ENCODE peak calls at places on chromosomes 2 and 18, in four cellular contexts. One of them, this sample, is unnamed.

GRCh38 chr18:77059294-77059916 is 73.2 kb downstream of the MBP start:
- DNase-seq in Peyer's patch: no peak
- DNase-seq in HCT116: peak; percentile 67
- DNase-seq in tibial nerve: peak; percentile 67
- DNase-seq in this sample: no peak

GRCh38 chr2:228649876-228650275 is 468.4 kb upstream of the SPHKAP start:
- DNase-seq in HCT116: no peak
- DNase-seq in Peyer's patch: no peak
- DNase-seq in tibial nerve: no peak
- DNase-seq in this sample: no peak

GRCh38 chr2:174670446-174670845 is 72.8 kb upstream of the WIPF1 start:
- DNase-seq in HCT116: no peak
- DNase-seq in tibial nerve: no peak
- DNase-seq in Peyer's patch: no peak
- DNase-seq in this sample: no peak

GRCh38 chr2:227415538-227416424 is 28.0 kb upstream of the SCYGR1 start:
- DNase-seq in tibial nerve: peak; percentile 17
- DNase-seq in HCT116: no peak
- DNase-seq in Peyer's patch: no peak
- DNase-seq in this sample: no peak

GRCh38 chr18:79328917-79329316 is 66.8 kb upstream of the NFATC1 start:
- DNase-seq in HCT116: no peak
- DNase-seq in Peyer's patch: no peak
- DNase-seq in tibial nerve: no peak
- DNase-seq in this sample: no peak

GRCh38 chr2:55430536-55430935 is 10.9 kb upstream of the CCDC88A start:
- DNase-seq in HCT116: no peak
- DNase-seq in tibial nerve: no peak
- DNase-seq in Peyer's patch: no peak
- DNase-seq in this sample: no peak

GRCh38 chr2:160401895-160402294 is 91.7 kb downstream of the RBMS1 start:
- DNase-seq in tibial nerve: no peak
- DNase-seq in HCT116: no peak
- DNase-seq in Peyer's patch: no peak
- DNase-seq in this sample: no peak

GRCh38 chr2:129189617-129190016 is 789.8 kb upstream of the RAB6C start:
- DNase-seq in tibial nerve: no peak
- DNase-seq in Peyer's patch: no peak
- DNase-seq in HCT116: no peak
- DNase-seq in this sample: no peak

GRCh38 chr18:31563778-31564177 is 27.9 kb upstream of the TTR start:
- DNase-seq in Peyer's patch: no peak
- DNase-seq in HCT116: no peak
- DNase-seq in tibial nerve: no peak
- DNase-seq in this sample: no peak

GRCh38 chr18:41395695-41396094 is 559.3 kb upstream of the PIK3C3 start:
- DNase-seq in HCT116: no peak
- DNase-seq in tibial nerve: no peak
- DNase-seq in Peyer's patch: no peak
- DNase-seq in this sample: no peak

GRCh38 chr2:85318222-85319182 is 9.3 kb downstream of the TGOLN2 start:
- DNase-seq in tibial nerve: no peak
- DNase-seq in Peyer's patch: no peak
- DNase-seq in HCT116: no peak
- DNase-seq in this sample: no peak

GRCh38 chr2:161136696-161137324 is 23.4 kb upstream of the TANK start:
- DNase-seq in tibial nerve: peak; percentile 46
- DNase-seq in Peyer's patch: no peak
- DNase-seq in HCT116: peak; percentile 44
- DNase-seq in this sample: no peak

GRCh38 chr2:198096965-198097364 is 292.6 kb downstream of the PLCL1 start:
- DNase-seq in Peyer's patch: no peak
- DNase-seq in HCT116: no peak
- DNase-seq in tibial nerve: no peak
- DNase-seq in this sample: no peak

GRCh38 chr2:240999873-241000541 is 1.6 kb downstream of the SNED1 start:
- DNase-seq in tibial nerve: peak; percentile 4
- DNase-seq in HCT116: no peak
- DNase-seq in Peyer's patch: peak; percentile 45
- DNase-seq in this sample: no peak

GRCh38 chr2:158529379-158530110 is 72.8 kb downstream of the PKP4 start:
- DNase-seq in tibial nerve: no peak
- DNase-seq in Peyer's patch: no peak
- DNase-seq in HCT116: no peak
- DNase-seq in this sample: no peak

GRCh38 chr2:178514664-178515063 is 34.4 kb downstream of the PLEKHA3 start:
- DNase-seq in HCT116: no peak
- DNase-seq in Peyer's patch: no peak
- DNase-seq in tibial nerve: no peak
- DNase-seq in this sample: no peak

GRCh38 chr2:9627310-9627709 is 3.5 kb downstream of the YWHAQ start:
- DNase-seq in HCT116: no peak
- DNase-seq in tibial nerve: no peak
- DNase-seq in Peyer's patch: no peak
- DNase-seq in this sample: no peak

GRCh38 chr2:64698668-64699444 is 45.1 kb upstream of the SERTAD2 start:
- DNase-seq in Peyer's patch: no peak
- DNase-seq in tibial nerve: no peak
- DNase-seq in HCT116: peak; percentile 24
- DNase-seq in this sample: no peak

DNA sequence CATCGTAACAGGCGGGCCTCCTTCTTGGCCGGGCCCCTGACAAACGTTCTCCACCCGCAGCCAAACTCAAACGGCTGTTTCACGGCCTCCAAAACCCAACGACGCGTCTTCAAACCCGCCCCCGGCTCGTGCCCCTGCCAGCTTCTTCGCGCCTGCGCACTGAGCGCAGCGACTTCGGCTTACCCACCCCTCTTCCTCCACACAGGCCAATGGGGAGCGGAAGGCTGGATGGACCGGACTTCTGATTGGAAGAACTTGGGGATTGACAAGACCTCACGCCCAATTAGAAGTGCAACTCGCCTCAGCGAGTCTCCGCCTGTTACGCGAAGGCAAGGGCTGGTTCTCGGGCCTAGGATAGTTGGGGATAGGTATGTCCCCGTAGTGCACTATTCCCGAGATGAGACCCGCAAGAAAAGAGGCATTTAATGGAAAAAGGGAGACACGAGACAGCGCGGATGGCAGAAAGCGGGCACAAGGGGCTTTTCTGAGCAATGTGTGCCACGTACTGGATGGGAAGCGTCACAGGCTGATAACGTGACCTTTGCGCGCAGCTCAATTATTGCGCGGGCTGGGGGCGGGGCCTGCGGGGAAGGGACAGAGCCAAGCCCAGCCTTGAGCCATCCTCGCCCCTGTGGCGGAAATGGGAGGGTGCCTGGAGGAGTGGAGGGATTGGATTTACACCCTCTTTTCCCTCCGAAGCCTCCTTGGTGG is at the start of gene LAPTM4A:
- DNase-seq in Peyer's patch: peak; percentile 98
- DNase-seq in HCT116: peak; percentile 100
- DNase-seq in tibial nerve: peak; percentile 96
- DNase-seq in this sample: peak; percentile 100
- TF ChIP-seq POLR2A in Peyer's patch: peak; percentile 88
- TF ChIP-seq POLR2A in HCT116: peak; percentile 59
- TF ChIP-seq POLR2A in tibial nerve: peak; percentile 95
- TF ChIP-seq POLR2A in this sample: peak; percentile 83

GRCh38 chr2:21371499-21372003 is 247.8 kb downstream of the TDRD15 start:
- DNase-seq in tibial nerve: no peak
- DNase-seq in Peyer's patch: no peak
- DNase-seq in HCT116: no peak
- DNase-seq in this sample: no peak

GRCh38 chr2:21367421-21367820 is 243.7 kb downstream of the TDRD15 start:
- DNase-seq in tibial nerve: no peak
- DNase-seq in HCT116: no peak
- DNase-seq in Peyer's patch: no peak
- DNase-seq in this sample: no peak

GRCh38 chr2:21369787-21370186 is 246.0 kb downstream of the TDRD15 start:
- DNase-seq in Peyer's patch: no peak
- DNase-seq in tibial nerve: no peak
- DNase-seq in HCT116: no peak
- DNase-seq in this sample: no peak

DNA sequence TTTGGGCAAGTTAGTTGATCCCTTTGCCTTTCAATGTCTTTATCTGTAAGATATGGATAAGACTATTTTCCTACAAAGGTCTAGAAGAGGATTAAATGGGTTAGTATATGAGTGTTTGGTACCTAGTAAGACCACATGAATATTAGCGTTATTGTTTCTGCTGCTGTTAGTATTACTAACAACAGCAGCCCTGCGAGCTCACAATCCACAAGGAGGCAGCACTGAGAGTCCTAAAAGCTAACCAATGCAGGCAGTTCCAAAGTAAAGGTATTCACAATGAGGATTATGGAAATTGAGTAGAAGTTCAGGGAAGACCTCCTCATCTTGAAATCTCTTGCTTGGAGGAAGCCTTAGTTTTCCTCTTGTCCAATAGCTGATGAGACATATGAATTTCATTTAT is 248.9 kb downstream of the TDRD15 start:
- DNase-seq in HCT116: no peak
- DNase-seq in tibial nerve: no peak
- DNase-seq in Peyer's patch: no peak
- DNase-seq in this sample: no peak
- TF ChIP-seq CTCF in HCT116: no peak
- TF ChIP-seq CTCF in tibial nerve: no peak
- TF ChIP-seq CTCF in Peyer's patch: no peak
- TF ChIP-seq CTCF in this sample: no peak

DNA sequence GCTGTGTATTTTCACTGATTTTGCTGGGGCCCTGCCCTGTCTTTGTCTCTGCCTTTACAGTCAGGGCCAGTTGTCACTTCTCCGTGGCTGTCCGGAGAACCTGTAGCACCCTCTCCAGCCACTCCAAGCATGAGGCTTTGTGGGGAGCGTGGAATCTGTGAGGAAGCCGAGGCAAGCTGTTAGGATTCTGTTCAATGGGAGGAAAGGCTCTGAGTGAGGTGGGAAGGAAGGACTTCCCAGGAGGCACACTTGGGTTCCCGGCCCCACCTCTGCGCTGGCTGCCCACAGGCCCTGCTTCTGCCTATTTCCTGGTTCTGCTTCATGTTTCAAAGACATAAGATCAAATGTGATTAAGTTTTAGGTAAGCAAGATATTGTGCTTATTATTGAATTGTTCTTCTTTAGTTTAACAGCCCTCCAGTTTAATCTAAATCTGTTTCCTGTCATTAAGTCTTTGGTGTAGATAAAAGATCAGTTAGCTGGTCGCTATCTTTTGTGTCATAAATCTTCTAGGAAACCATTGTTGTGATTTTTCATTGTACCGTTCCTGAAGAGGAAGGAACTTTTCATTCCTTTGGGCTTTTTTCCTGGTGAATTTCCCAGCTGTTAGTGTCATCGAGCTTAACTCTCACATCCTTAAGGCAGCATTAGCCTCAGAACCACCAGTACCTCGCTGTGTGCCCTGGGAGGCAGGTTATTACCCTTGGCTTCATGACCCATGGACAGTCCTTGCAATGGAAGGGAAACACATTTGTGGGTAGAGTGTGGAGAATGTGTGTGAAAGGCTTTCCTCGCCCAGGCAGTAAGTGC is 62.0 kb upstream of the ALPP start:
- DNase-seq in Peyer's patch: peak; percentile 43
- DNase-seq in tibial nerve: no peak
- DNase-seq in HCT116: no peak
- DNase-seq in this sample: no peak
- TF ChIP-seq POLR2A in Peyer's patch: no peak
- TF ChIP-seq POLR2A in tibial nerve: no peak
- TF ChIP-seq POLR2A in HCT116: no peak
- TF ChIP-seq POLR2A in this sample: no peak

GRCh38 chr2:112765251-112765650 is 842 bp upstream of the CKAP2L start:
- DNase-seq in Peyer's patch: no peak
- DNase-seq in HCT116: no peak
- DNase-seq in tibial nerve: no peak
- DNase-seq in this sample: no peak

GRCh38 chr2:112764071-112765044 is at the start of gene CKAP2L:
- DNase-seq in HCT116: peak; percentile 96
- DNase-seq in Peyer's patch: peak; percentile 97
- DNase-seq in tibial nerve: peak; percentile 91
- DNase-seq in this sample: peak; percentile 94

GRCh38 chr2:112767693-112768380 is 3.4 kb upstream of the CKAP2L start:
- DNase-seq in tibial nerve: no peak
- DNase-seq in HCT116: no peak
- DNase-seq in Peyer's patch: no peak
- DNase-seq in this sample: no peak

GRCh38 chr2:112772322-112772721 is 7.9 kb upstream of the CKAP2L start:
- DNase-seq in HCT116: no peak
- DNase-seq in Peyer's patch: no peak
- DNase-seq in tibial nerve: no peak
- DNase-seq in this sample: no peak

DNA sequence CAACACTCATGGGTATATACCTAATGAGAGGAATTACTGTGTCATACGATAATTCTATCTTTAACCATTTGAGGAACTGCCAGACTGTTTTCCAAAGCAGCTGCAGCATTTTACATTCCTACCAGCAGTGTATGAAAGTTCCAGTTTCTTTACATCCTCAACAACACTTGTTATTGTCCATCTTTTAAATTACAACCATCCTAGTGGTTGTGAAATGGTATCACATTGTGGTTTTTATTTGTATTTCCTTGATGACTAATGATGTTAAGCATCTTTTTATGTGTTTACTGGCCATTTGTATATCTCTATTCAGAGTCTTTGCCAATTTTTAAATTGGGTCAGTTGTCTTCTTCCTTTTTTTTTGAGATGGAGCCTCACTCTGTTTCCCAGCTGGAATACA is 4.0 kb upstream of the CKAP2L start:
- DNase-seq in tibial nerve: no peak
- DNase-seq in Peyer's patch: no peak
- DNase-seq in HCT116: no peak
- DNase-seq in this sample: no peak
- TF ChIP-seq CTCF in tibial nerve: no peak
- TF ChIP-seq CTCF in Peyer's patch: peak; percentile 35
- TF ChIP-seq CTCF in HCT116: no peak
- TF ChIP-seq CTCF in this sample: no peak

GRCh38 chr18:63987743-63988142 is 17.9 kb downstream of the SERPINB8 start:
- DNase-seq in Peyer's patch: no peak
- DNase-seq in HCT116: no peak
- DNase-seq in tibial nerve: no peak
- DNase-seq in this sample: no peak
- TF ChIP-seq POLR2A in Peyer's patch: no peak
- TF ChIP-seq POLR2A in HCT116: no peak
- TF ChIP-seq POLR2A in tibial nerve: no peak
- TF ChIP-seq POLR2A in this sample: no peak